ENCODE peak calls at places on chromosomes 12 and 14, in seven cellular contexts. K is breast epithelium, H is Panc1, B is mucosa of descending colon, X is epithelial cell of esophagus, G is neural progenitor cell, A is A549. Q is an unnamed sample.

GRCh38 chr12:96258451-96258933 is 64.3 kb downstream of the ELK3 start:
- DNase-seq in K (no peak), H (no peak), B (peak), X (no peak), G (peak), A (no peak), Q (no peak)

GRCh38 chr12:15966426-15966825 is 55.3 kb downstream of the DERA start:
- DNase-seq in K (no peak), H (no peak), B (no peak), X (peak), G (no peak), A (no peak), Q (no peak)

GRCh38 chr12:80016684-80017083 is 81.8 kb upstream of the PPP1R12A start:
- DNase-seq in K (no peak), H (no peak), B (no peak), X (no peak), G (no peak), A (no peak), Q (no peak)

GRCh38 chr14:71551291-71551955 is 380.8 kb upstream of the RGS6 start:
- DNase-seq in K (no peak), H (no peak), B (no peak), X (peak), G (no peak), A (no peak), Q (no peak)

GRCh38 chr12:77968021-77968420 is 137.3 kb downstream of the NAV3 start:
- DNase-seq in K (no peak), H (no peak), B (no peak), X (no peak), G (no peak), A (no peak), Q (no peak)

GRCh38 chr12:130613131-130613530 is 103.0 kb downstream of the RIMBP2 start:
- DNase-seq in K (no peak), H (no peak), B (no peak), X (no peak), G (no peak), A (no peak), Q (no peak)

GRCh38 chr14:31300296-31300695 is 92.7 kb upstream of the HECTD1 start:
- DNase-seq in K (no peak), H (no peak), B (no peak), X (no peak), G (no peak), A (peak), Q (no peak)

GRCh38 chr12:57735952-57736742 is 2.4 kb downstream of the AGAP2 start:
- DNase-seq in K (no peak), H (no peak), B (no peak), X (no peak), G (peak), A (peak), Q (peak)

GRCh38 chr12:53569174-53569557 is 57.0 kb downstream of the ATF7 start:
- DNase-seq in K (no peak), H (no peak), B (no peak), X (peak), G (no peak), A (no peak), Q (no peak)

GRCh38 chr14:102749833-102750775 is 27.1 kb upstream of the TRAF3 start:
- DNase-seq in K (no peak), H (no peak), B (no peak), X (no peak), G (peak), A (no peak), Q (no peak)

GRCh38 chr14:91872011-91872476 is 4.7 kb upstream of the TC2N start:
- DNase-seq in K (no peak), H (no peak), B (peak), X (peak), G (no peak), A (peak), Q (no peak)

GRCh38 chr12:130031571-130032189 is 127.9 kb upstream of the TMEM132D start:
- DNase-seq in K (no peak), H (peak), B (peak), X (peak), G (peak), A (peak), Q (peak)

GRCh38 chr14:54715244-54715643 is 148.3 kb downstream of the SAMD4A start:
- DNase-seq in K (no peak), H (no peak), B (no peak), X (peak), G (no peak), A (no peak), Q (no peak)

GRCh38 chr14:100679707-100680438 is 46.8 kb upstream of the DLK1 start:
- DNase-seq in K (no peak), H (no peak), B (no peak), X (no peak), G (no peak), A (no peak), Q (no peak)

GRCh38 chr12:109736552-109737108 is 23.0 kb downstream of the FAM222A start:
- DNase-seq in K (peak), H (no peak), B (no peak), X (peak), G (peak), A (peak), Q (peak)

GRCh38 chr12:132719141-132719953 is 8.7 kb downstream of the PGAM5 start:
- DNase-seq in K (no peak), H (no peak), B (no peak), X (peak), G (no peak), A (no peak), Q (no peak)

GRCh38 chr14:82759691-82760090 is 1226.0 kb upstream of the SEL1L start:
- DNase-seq in K (no peak), H (no peak), B (no peak), X (no peak), G (no peak), A (no peak), Q (no peak)

GRCh38 chr12:63790608-63790945 is 10.9 kb downstream of the RXYLT1 start:
- DNase-seq in K (no peak), H (no peak), B (no peak), X (no peak), G (no peak), A (no peak), Q (no peak)

GRCh38 chr12:57765698-57766463 is 997 bp downstream of the CYP27B1 start:
- DNase-seq in K (no peak), H (no peak), B (no peak), X (peak), G (no peak), A (no peak), Q (no peak)

GRCh38 chr12:15977999-15978398 is 66.9 kb downstream of the DERA start:
- DNase-seq in K (no peak), H (no peak), B (no peak), X (no peak), G (no peak), A (no peak), Q (no peak)

GRCh38 chr12:6264402-6265037 is 46.0 kb upstream of the PLEKHG6 start:
- DNase-seq in K (no peak), H (no peak), B (peak), X (no peak), G (no peak), A (no peak), Q (no peak)

GRCh38 chr14:72888636-72889201 is 5.2 kb downstream of the DPF3 start:
- DNase-seq in K (no peak), H (no peak), B (no peak), X (no peak), G (no peak), A (no peak), Q (no peak)

GRCh38 chr12:51959211-51959610 is 7.7 kb downstream of the ACVR1B start:
- DNase-seq in K (no peak), H (no peak), B (peak), X (peak), G (no peak), A (no peak), Q (no peak)

GRCh38 chr12:96720363-96720705 is 186.7 kb upstream of the NEDD1 start:
- DNase-seq in K (no peak), H (no peak), B (peak), X (peak), G (no peak), A (peak), Q (no peak)

GRCh38 chr12:10607885-10608458 is 5.4 kb downstream of the MAGOHB start:
- DNase-seq in K (no peak), H (no peak), B (no peak), X (peak), G (no peak), A (peak), Q (no peak)

GRCh38 chr12:56678852-56679251 is 9.2 kb downstream of the PTGES3 start:
- DNase-seq in K (no peak), H (no peak), B (no peak), X (no peak), G (no peak), A (no peak), Q (no peak)

GRCh38 chr12:94057262-94058151 is 90.9 kb upstream of the PLXNC1 start:
- DNase-seq in K (peak), H (no peak), B (no peak), X (no peak), G (no peak), A (no peak), Q (no peak)

GRCh38 chr12:102052192-102053061 is 9.4 kb downstream of the WASHC3 start:
- DNase-seq in K (no peak), H (no peak), B (no peak), X (no peak), G (no peak), A (no peak), Q (no peak)

GRCh38 chr14:20620798-20621478 is 20.6 kb downstream of the OR6S1 start:
- DNase-seq in K (no peak), H (no peak), B (no peak), X (no peak), G (no peak), A (no peak), Q (no peak)

GRCh38 chr12:32437095-32437515 is 37.7 kb downstream of the FGD4 start:
- DNase-seq in K (no peak), H (peak), B (no peak), X (peak), G (no peak), A (peak), Q (no peak)

GRCh38 chr12:127928615-127929014 is 338.4 kb upstream of the TMEM132C start:
- DNase-seq in K (no peak), H (no peak), B (no peak), X (no peak), G (no peak), A (no peak), Q (no peak)

GRCh38 chr14:41607966-41608663 is 1.4 kb downstream of the LRFN5 start:
- DNase-seq in K (no peak), H (no peak), B (no peak), X (no peak), G (peak), A (no peak), Q (peak)

GRCh38 chr12:75571204-75571603 is 59.8 kb upstream of the KRR1 start:
- DNase-seq in K (no peak), H (no peak), B (no peak), X (no peak), G (no peak), A (no peak), Q (no peak)

GRCh38 chr14:23138173-23138535 is 19.1 kb upstream of the CEBPE start:
- DNase-seq in K (no peak), H (no peak), B (no peak), X (peak), G (no peak), A (no peak), Q (no peak)

DNA sequence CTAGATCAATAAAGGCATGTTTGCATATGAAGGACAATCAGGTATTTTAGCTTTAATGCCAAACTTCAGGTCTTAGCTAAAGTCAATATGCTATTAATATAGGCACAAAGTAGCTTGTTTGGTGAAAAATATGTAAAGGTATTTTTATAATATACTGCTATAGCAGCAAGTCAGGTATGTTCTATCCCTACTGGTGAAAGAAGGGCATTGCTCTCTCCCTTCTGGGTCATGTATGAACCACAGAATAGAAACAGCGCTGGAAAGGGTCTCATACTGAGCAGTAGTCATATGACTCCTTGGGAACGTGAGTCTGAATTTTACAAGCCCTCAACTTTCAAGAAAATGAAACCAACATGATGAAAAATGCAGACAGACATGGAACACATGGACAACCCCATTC is 314.6 kb downstream of the GRIN2B start:
- DNase-seq in K (no peak), H (no peak), B (no peak), X (no peak), G (peak), A (no peak), Q (no peak)
- TF ChIP-seq CTCF in K (no peak), H (no peak), B (no peak), X (no peak), G (peak), A (no peak), Q (peak)

GRCh38 chr12:67624355-67624754 is 24.2 kb upstream of the DYRK2 start:
- DNase-seq in K (no peak), H (no peak), B (no peak), X (no peak), G (no peak), A (no peak), Q (no peak)
- TF ChIP-seq CTCF in K (no peak), H (no peak), B (no peak), X (no peak), G (no peak), A (no peak), Q (no peak)

GRCh38 chr14:45287609-45288008 is 34.6 kb upstream of the MIS18BP1 start:
- DNase-seq in K (no peak), H (no peak), B (no peak), X (peak), G (no peak), A (peak), Q (no peak)
- TF ChIP-seq CTCF in K (no peak), H (peak), B (no peak), X (no peak), G (peak), A (peak), Q (no peak)

GRCh38 chr12:1592444-1593231 is 1.7 kb downstream of the FBXL14 start:
- DNase-seq in K (no peak), H (no peak), B (peak), X (peak), G (peak), A (no peak), Q (peak)
- TF ChIP-seq CTCF in K (no peak), H (no peak), B (no peak), X (no peak), G (peak), A (no peak), Q (no peak)

GRCh38 chr12:2617365-2617764 is 177.4 kb upstream of the FKBP4 start:
- DNase-seq in K (no peak), H (no peak), B (no peak), X (no peak), G (no peak), A (no peak), Q (no peak)
- TF ChIP-seq CTCF in K (no peak), H (no peak), B (no peak), X (no peak), G (no peak), A (no peak), Q (no peak)

DNA sequence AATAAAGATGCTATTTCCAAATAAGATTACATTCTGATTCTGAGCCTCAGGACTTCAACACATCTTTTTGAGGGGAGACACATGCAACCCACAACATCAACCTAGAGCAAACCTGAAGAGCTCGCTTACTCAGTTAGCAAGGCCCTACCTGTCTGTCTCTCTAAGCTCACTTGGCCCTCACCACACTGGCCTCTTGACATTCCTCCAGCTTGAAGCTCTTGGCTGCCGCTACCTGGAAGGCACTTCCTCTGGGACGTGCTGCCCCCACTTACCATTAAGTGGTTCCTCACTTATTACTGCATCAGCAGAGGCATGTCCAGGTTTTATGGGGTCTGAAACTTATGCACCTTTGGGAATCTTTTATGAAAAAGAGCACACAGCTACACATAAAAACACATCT is 354.8 kb downstream of the GALC start:
- DNase-seq in K (no peak), H (no peak), B (no peak), X (no peak), G (no peak), A (no peak), Q (no peak)
- TF ChIP-seq CTCF in K (no peak), H (no peak), B (no peak), X (no peak), G (no peak), A (no peak), Q (no peak)

GRCh38 chr12:121089031-121089812 is 43.5 kb upstream of the P2RX7 start:
- DNase-seq in K (no peak), H (no peak), B (peak), X (no peak), G (no peak), A (peak), Q (no peak)
- TF ChIP-seq CTCF in K (no peak), H (no peak), B (no peak), X (no peak), G (no peak), A (peak), Q (no peak)

GRCh38 chr12:19895609-19896008 is 456.3 kb downstream of the AEBP2 start:
- DNase-seq in K (no peak), H (no peak), B (no peak), X (no peak), G (no peak), A (no peak), Q (no peak)

GRCh38 chr12:19892186-19892585 is 452.9 kb downstream of the AEBP2 start:
- DNase-seq in K (no peak), H (no peak), B (no peak), X (no peak), G (no peak), A (no peak), Q (no peak)

GRCh38 chr12:19894803-19895202 is 455.5 kb downstream of the AEBP2 start:
- DNase-seq in K (no peak), H (no peak), B (no peak), X (no peak), G (no peak), A (no peak), Q (no peak)

GRCh38 chr12:19894049-19894448 is 454.8 kb downstream of the AEBP2 start:
- DNase-seq in K (no peak), H (no peak), B (no peak), X (peak), G (no peak), A (no peak), Q (no peak)

GRCh38 chr12:19893514-19893913 is 454.2 kb downstream of the AEBP2 start:
- DNase-seq in K (no peak), H (no peak), B (no peak), X (peak), G (no peak), A (peak), Q (no peak)
- TF ChIP-seq CTCF in K (no peak), H (no peak), B (no peak), X (peak), G (no peak), A (peak), Q (no peak)

GRCh38 chr14:37124617-37125016 is 47.8 kb downstream of the SLC25A21 start:
- DNase-seq in K (no peak), H (no peak), B (no peak), X (peak), G (peak), A (peak), Q (no peak)
- TF ChIP-seq CTCF in K (no peak), H (peak), B (no peak), X (peak), G (peak), A (peak), Q (no peak)

GRCh38 chr12:48189331-48190125 is 6.1 kb downstream of the CCDC184 start:
- DNase-seq in K (no peak), H (peak), B (peak), X (peak), G (peak), A (peak), Q (peak)

GRCh38 chr12:48191096-48191495 is 7.7 kb downstream of the CCDC184 start:
- DNase-seq in K (no peak), H (no peak), B (no peak), X (peak), G (no peak), A (no peak), Q (no peak)

GRCh38 chr12:48184549-48184922 is 1.1 kb downstream of the CCDC184 start:
- DNase-seq in K (no peak), H (no peak), B (no peak), X (no peak), G (peak), A (no peak), Q (peak)

GRCh38 chr12:48185181-48185919 is 1.9 kb downstream of the CCDC184 start:
- DNase-seq in K (no peak), H (no peak), B (no peak), X (peak), G (peak), A (no peak), Q (no peak)

GRCh38 chr12:48187916-48188695 is 4.7 kb downstream of the CCDC184 start:
- DNase-seq in K (no peak), H (no peak), B (no peak), X (no peak), G (no peak), A (no peak), Q (no peak)
- TF ChIP-seq CTCF in K (no peak), H (no peak), B (no peak), X (no peak), G (no peak), A (no peak), Q (no peak)